ENCODE peak calls at places on chromosomes 16 and 17, in seven cellular contexts. One of them, this sample, is unnamed.

GRCh38 chr17:13099079-13099478 is 81.3 kb upstream of the ELAC2 start:
- DNase-seq in B cell: no peak
- DNase-seq in astrocyte of the cerebellum: no peak
- DNase-seq in bronchial epithelial cell: no peak
- DNase-seq in WTC11: no peak
- DNase-seq in A549: no peak
- DNase-seq in body of pancreas: no peak
- DNase-seq in this sample: no peak

GRCh38 chr16:1012722-1013592 is 31.4 kb downstream of the SOX8 start:
- DNase-seq in B cell: no peak
- DNase-seq in astrocyte of the cerebellum: no peak
- DNase-seq in bronchial epithelial cell: no peak
- DNase-seq in WTC11: no peak
- DNase-seq in A549: no peak
- DNase-seq in body of pancreas: no peak
- DNase-seq in this sample: no peak

GRCh38 chr17:76276461-76277299 is 11.5 kb downstream of the UBALD2 start:
- DNase-seq in B cell: no peak
- DNase-seq in astrocyte of the cerebellum: no peak
- DNase-seq in bronchial epithelial cell: peak
- DNase-seq in WTC11: no peak
- DNase-seq in A549: no peak
- DNase-seq in body of pancreas: no peak
- DNase-seq in this sample: no peak

GRCh38 chr16:88456356-88457292 is 3.5 kb downstream of the ZFPM1 start:
- DNase-seq in B cell: no peak
- DNase-seq in astrocyte of the cerebellum: no peak
- DNase-seq in bronchial epithelial cell: peak
- DNase-seq in WTC11: no peak
- DNase-seq in A549: no peak
- DNase-seq in body of pancreas: peak
- DNase-seq in this sample: no peak

GRCh38 chr17:61408151-61409041 is 8.8 kb downstream of the TBX2 start:
- DNase-seq in B cell: peak
- DNase-seq in astrocyte of the cerebellum: no peak
- DNase-seq in bronchial epithelial cell: no peak
- DNase-seq in WTC11: peak
- DNase-seq in A549: no peak
- DNase-seq in body of pancreas: no peak
- DNase-seq in this sample: no peak

GRCh38 chr17:36069131-36069530 is 5.1 kb downstream of the CCL18 start:
- DNase-seq in B cell: no peak
- DNase-seq in astrocyte of the cerebellum: no peak
- DNase-seq in bronchial epithelial cell: peak
- DNase-seq in WTC11: no peak
- DNase-seq in A549: no peak
- DNase-seq in body of pancreas: no peak
- DNase-seq in this sample: no peak

GRCh38 chr17:81479175-81479574 is 33.4 kb downstream of the ACTG1 start:
- DNase-seq in B cell: no peak
- DNase-seq in astrocyte of the cerebellum: no peak
- DNase-seq in bronchial epithelial cell: no peak
- DNase-seq in WTC11: no peak
- DNase-seq in A549: no peak
- DNase-seq in body of pancreas: no peak
- DNase-seq in this sample: no peak

GRCh38 chr17:78717431-78717980 is 64.6 kb downstream of the CYTH1 start:
- DNase-seq in B cell: no peak
- DNase-seq in astrocyte of the cerebellum: no peak
- DNase-seq in bronchial epithelial cell: no peak
- DNase-seq in WTC11: no peak
- DNase-seq in A549: peak
- DNase-seq in body of pancreas: peak
- DNase-seq in this sample: no peak

GRCh38 chr17:45093444-45094110 is 32.5 kb downstream of the NMT1 start:
- DNase-seq in B cell: no peak
- DNase-seq in astrocyte of the cerebellum: no peak
- DNase-seq in bronchial epithelial cell: no peak
- DNase-seq in WTC11: no peak
- DNase-seq in A549: no peak
- DNase-seq in body of pancreas: no peak
- DNase-seq in this sample: no peak

GRCh38 chr17:27755706-27756466 is 44.4 kb downstream of the NOS2 start:
- DNase-seq in B cell: peak
- DNase-seq in astrocyte of the cerebellum: no peak
- DNase-seq in bronchial epithelial cell: no peak
- DNase-seq in WTC11: no peak
- DNase-seq in A549: no peak
- DNase-seq in body of pancreas: no peak
- DNase-seq in this sample: no peak

GRCh38 chr16:77834600-77834963 is 46.2 kb downstream of the VAT1L start:
- DNase-seq in B cell: no peak
- DNase-seq in astrocyte of the cerebellum: peak
- DNase-seq in bronchial epithelial cell: no peak
- DNase-seq in WTC11: no peak
- DNase-seq in A549: no peak
- DNase-seq in body of pancreas: no peak
- DNase-seq in this sample: no peak

GRCh38 chr16:89565256-89565505 is 4.7 kb downstream of the RPL13 start:
- DNase-seq in B cell: peak
- DNase-seq in astrocyte of the cerebellum: no peak
- DNase-seq in bronchial epithelial cell: peak
- DNase-seq in WTC11: peak
- DNase-seq in A549: peak
- DNase-seq in body of pancreas: no peak
- DNase-seq in this sample: no peak

GRCh38 chr17:43599046-43599395 is 52.9 kb upstream of the ETV4 start:
- DNase-seq in B cell: no peak
- DNase-seq in astrocyte of the cerebellum: no peak
- DNase-seq in bronchial epithelial cell: no peak
- DNase-seq in WTC11: no peak
- DNase-seq in A549: no peak
- DNase-seq in body of pancreas: no peak
- DNase-seq in this sample: no peak

GRCh38 chr17:66677201-66677981 is 157.5 kb upstream of the CACNG5 start:
- DNase-seq in B cell: no peak
- DNase-seq in astrocyte of the cerebellum: peak
- DNase-seq in bronchial epithelial cell: peak
- DNase-seq in WTC11: no peak
- DNase-seq in A549: no peak
- DNase-seq in body of pancreas: no peak
- DNase-seq in this sample: no peak

GRCh38 chr16:14098081-14098480 is 27.0 kb downstream of the MRTFB start:
- DNase-seq in B cell: no peak
- DNase-seq in astrocyte of the cerebellum: peak
- DNase-seq in bronchial epithelial cell: peak
- DNase-seq in WTC11: no peak
- DNase-seq in A549: no peak
- DNase-seq in body of pancreas: no peak
- DNase-seq in this sample: no peak

GRCh38 chr16:9116141-9116540 is 24.7 kb downstream of the HAPSTR1 start:
- DNase-seq in B cell: no peak
- DNase-seq in astrocyte of the cerebellum: no peak
- DNase-seq in bronchial epithelial cell: no peak
- DNase-seq in WTC11: no peak
- DNase-seq in A549: no peak
- DNase-seq in body of pancreas: no peak
- DNase-seq in this sample: no peak

GRCh38 chr17:78597923-78598545 is 20.8 kb upstream of the DNAH17 start:
- DNase-seq in B cell: no peak
- DNase-seq in astrocyte of the cerebellum: no peak
- DNase-seq in bronchial epithelial cell: no peak
- DNase-seq in WTC11: no peak
- DNase-seq in A549: no peak
- DNase-seq in body of pancreas: no peak
- DNase-seq in this sample: no peak

GRCh38 chr17:33520404-33521032 is 227.4 kb upstream of the ASIC2 start:
- DNase-seq in B cell: peak
- DNase-seq in astrocyte of the cerebellum: no peak
- DNase-seq in bronchial epithelial cell: peak
- DNase-seq in WTC11: peak
- DNase-seq in A549: peak
- DNase-seq in body of pancreas: peak
- DNase-seq in this sample: no peak

GRCh38 chr17:33519692-33520091 is 226.6 kb upstream of the ASIC2 start:
- DNase-seq in B cell: no peak
- DNase-seq in astrocyte of the cerebellum: no peak
- DNase-seq in bronchial epithelial cell: no peak
- DNase-seq in WTC11: no peak
- DNase-seq in A549: no peak
- DNase-seq in body of pancreas: no peak
- DNase-seq in this sample: no peak

GRCh38 chr17:33522623-33523022 is 229.5 kb upstream of the ASIC2 start:
- DNase-seq in B cell: no peak
- DNase-seq in astrocyte of the cerebellum: no peak
- DNase-seq in bronchial epithelial cell: no peak
- DNase-seq in WTC11: peak
- DNase-seq in A549: no peak
- DNase-seq in body of pancreas: no peak
- DNase-seq in this sample: no peak

GRCh38 chr17:33523577-33523981 is 230.5 kb upstream of the ASIC2 start:
- DNase-seq in B cell: no peak
- DNase-seq in astrocyte of the cerebellum: no peak
- DNase-seq in bronchial epithelial cell: no peak
- DNase-seq in WTC11: no peak
- DNase-seq in A549: no peak
- DNase-seq in body of pancreas: peak
- DNase-seq in this sample: no peak

DNA sequence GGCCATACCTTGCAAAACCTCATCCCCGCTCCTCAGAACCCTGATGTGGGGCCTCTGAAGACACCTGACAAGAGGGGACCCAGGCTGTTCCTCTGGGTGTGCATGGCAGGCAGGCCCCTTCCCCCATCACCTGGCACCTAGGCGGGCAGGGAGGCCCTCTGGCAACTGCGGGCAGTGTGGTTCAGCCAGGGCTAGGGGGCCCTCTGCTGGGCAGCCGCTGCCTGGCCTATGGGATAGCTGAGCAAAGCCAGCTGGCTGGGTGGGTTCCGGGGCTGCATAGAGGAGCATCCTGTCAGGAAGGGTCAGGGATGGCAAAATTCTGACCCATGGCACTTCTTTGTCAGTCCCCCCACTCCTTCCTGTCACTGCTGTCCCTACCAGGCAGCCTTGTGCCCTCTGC is 228.7 kb upstream of the ASIC2 start:
- DNase-seq in B cell: no peak
- DNase-seq in astrocyte of the cerebellum: no peak
- DNase-seq in bronchial epithelial cell: no peak
- DNase-seq in WTC11: peak
- DNase-seq in A549: no peak
- DNase-seq in body of pancreas: no peak
- DNase-seq in this sample: no peak
- TF ChIP-seq CTCF in B cell: no peak
- TF ChIP-seq CTCF in astrocyte of the cerebellum: no peak
- TF ChIP-seq CTCF in bronchial epithelial cell: peak
- TF ChIP-seq CTCF in WTC11: peak
- TF ChIP-seq CTCF in A549: peak
- TF ChIP-seq CTCF in body of pancreas: no peak
- TF ChIP-seq CTCF in this sample: peak

GRCh38 chr16:58733248-58733670 is 857 bp downstream of the GOT2 start:
- DNase-seq in B cell: no peak
- DNase-seq in astrocyte of the cerebellum: no peak
- DNase-seq in bronchial epithelial cell: peak
- DNase-seq in WTC11: no peak
- DNase-seq in A549: no peak
- DNase-seq in body of pancreas: peak
- DNase-seq in this sample: no peak

GRCh38 chr16:58732545-58733247 is 1.4 kb downstream of the GOT2 start:
- DNase-seq in B cell: no peak
- DNase-seq in astrocyte of the cerebellum: no peak
- DNase-seq in bronchial epithelial cell: peak
- DNase-seq in WTC11: no peak
- DNase-seq in A549: no peak
- DNase-seq in body of pancreas: no peak
- DNase-seq in this sample: no peak

GRCh38 chr16:58730724-58731370 is 3.3 kb downstream of the GOT2 start:
- DNase-seq in B cell: no peak
- DNase-seq in astrocyte of the cerebellum: no peak
- DNase-seq in bronchial epithelial cell: no peak
- DNase-seq in WTC11: no peak
- DNase-seq in A549: no peak
- DNase-seq in body of pancreas: no peak
- DNase-seq in this sample: no peak

GRCh38 chr16:58733671-58734458 is at the start of gene GOT2:
- DNase-seq in B cell: peak
- DNase-seq in astrocyte of the cerebellum: peak
- DNase-seq in bronchial epithelial cell: peak
- DNase-seq in WTC11: peak
- DNase-seq in A549: peak
- DNase-seq in body of pancreas: peak
- DNase-seq in this sample: no peak

DNA sequence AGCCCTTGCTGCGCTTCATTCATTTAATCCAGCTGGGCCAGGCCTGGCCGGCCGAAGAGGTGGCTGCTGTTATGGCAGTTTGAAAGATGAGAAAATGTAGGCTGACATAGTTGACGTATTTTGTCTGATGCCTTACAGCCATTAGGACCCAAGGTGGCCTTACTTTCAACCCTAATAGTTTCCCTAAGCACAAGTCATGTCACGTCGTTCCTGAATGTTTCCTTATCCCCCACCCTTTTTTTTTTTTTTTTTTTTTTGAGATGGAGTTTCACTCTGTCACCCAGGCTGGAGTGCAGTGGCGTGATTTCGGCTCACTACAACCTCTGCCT is 307 bp upstream of the GOT2 start:
- DNase-seq in B cell: no peak
- DNase-seq in astrocyte of the cerebellum: no peak
- DNase-seq in bronchial epithelial cell: no peak
- DNase-seq in WTC11: no peak
- DNase-seq in A549: no peak
- DNase-seq in body of pancreas: no peak
- DNase-seq in this sample: no peak
- TF ChIP-seq CTCF in B cell: peak
- TF ChIP-seq CTCF in astrocyte of the cerebellum: no peak
- TF ChIP-seq CTCF in bronchial epithelial cell: no peak
- TF ChIP-seq CTCF in WTC11: no peak
- TF ChIP-seq CTCF in A549: peak
- TF ChIP-seq CTCF in body of pancreas: no peak
- TF ChIP-seq CTCF in this sample: no peak

GRCh38 chr17:79836952-79837887 is 2.0 kb downstream of the CBX4 start:
- DNase-seq in B cell: peak
- DNase-seq in astrocyte of the cerebellum: no peak
- DNase-seq in bronchial epithelial cell: peak
- DNase-seq in WTC11: peak
- DNase-seq in A549: peak
- DNase-seq in body of pancreas: peak
- DNase-seq in this sample: no peak
- TF ChIP-seq CTCF in B cell: no peak
- TF ChIP-seq CTCF in astrocyte of the cerebellum: no peak
- TF ChIP-seq CTCF in bronchial epithelial cell: peak
- TF ChIP-seq CTCF in WTC11: no peak
- TF ChIP-seq CTCF in A549: no peak
- TF ChIP-seq CTCF in body of pancreas: no peak
- TF ChIP-seq CTCF in this sample: no peak

DNA sequence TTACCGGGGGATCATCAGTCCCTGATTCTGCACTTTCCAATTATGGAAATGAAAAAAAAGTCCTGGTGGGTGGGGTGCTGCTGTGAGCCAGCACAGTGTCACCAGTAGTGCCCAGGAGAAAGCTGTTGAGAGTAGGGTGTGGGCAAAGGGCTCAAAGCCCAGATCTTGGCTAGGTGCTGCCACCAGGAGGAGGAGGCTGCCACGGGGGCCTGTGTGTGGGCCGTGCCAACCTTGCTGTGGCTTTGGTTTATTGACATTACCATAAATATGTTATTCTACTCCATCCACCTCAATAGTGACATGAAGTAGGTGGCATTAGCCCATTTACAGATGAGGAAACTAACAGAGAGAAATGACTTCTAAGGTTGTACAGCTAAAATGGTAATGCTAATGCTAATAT is 6.7 kb upstream of the PRPSAP2 start:
- DNase-seq in B cell: no peak
- DNase-seq in astrocyte of the cerebellum: no peak
- DNase-seq in bronchial epithelial cell: no peak
- DNase-seq in WTC11: no peak
- DNase-seq in A549: peak
- DNase-seq in body of pancreas: no peak
- DNase-seq in this sample: no peak
- TF ChIP-seq CTCF in B cell: no peak
- TF ChIP-seq CTCF in astrocyte of the cerebellum: no peak
- TF ChIP-seq CTCF in bronchial epithelial cell: peak
- TF ChIP-seq CTCF in WTC11: no peak
- TF ChIP-seq CTCF in A549: no peak
- TF ChIP-seq CTCF in body of pancreas: no peak
- TF ChIP-seq CTCF in this sample: peak

This sample was measured in D721Med.